ENCODE peak calls at places on chromosomes 6 and 20, in nine cellular contexts. One of them, this sample, is unnamed.

GRCh38 chr6:85516168-85516567 is 66.3 kb downstream of the NT5E start:
- DNase-seq in SK-N-SH: no peak
- DNase-seq in PC-3: peak
- DNase-seq in neural progenitor cell: no peak
- DNase-seq in MM.1S: no peak
- DNase-seq in hepatocyte: no peak
- DNase-seq in GM23248: peak
- DNase-seq in GM23338: no peak
- DNase-seq in HCT116: no peak
- DNase-seq in this sample: no peak

GRCh38 chr6:70651326-70651905 is 16.3 kb upstream of the SMAP1 start:
- DNase-seq in SK-N-SH: no peak
- DNase-seq in PC-3: peak
- DNase-seq in neural progenitor cell: no peak
- DNase-seq in MM.1S: peak
- DNase-seq in hepatocyte: no peak
- DNase-seq in GM23248: no peak
- DNase-seq in GM23338: no peak
- DNase-seq in HCT116: no peak
- DNase-seq in this sample: no peak

GRCh38 chr6:42453027-42453648 is 1.4 kb upstream of the TRERF1 start:
- DNase-seq in SK-N-SH: peak
- DNase-seq in PC-3: peak
- DNase-seq in neural progenitor cell: peak
- DNase-seq in MM.1S: peak
- DNase-seq in hepatocyte: peak
- DNase-seq in GM23248: peak
- DNase-seq in GM23338: peak
- DNase-seq in HCT116: peak
- DNase-seq in this sample: peak

GRCh38 chr6:97626586-97627441 is 343.8 kb upstream of the MMS22L start:
- DNase-seq in SK-N-SH: no peak
- DNase-seq in PC-3: no peak
- DNase-seq in neural progenitor cell: peak
- DNase-seq in MM.1S: no peak
- DNase-seq in hepatocyte: peak
- DNase-seq in GM23248: peak
- DNase-seq in GM23338: peak
- DNase-seq in HCT116: no peak
- DNase-seq in this sample: peak

GRCh38 chr20:48999890-49000870 is 45.9 kb upstream of the CSE1L start:
- DNase-seq in SK-N-SH: no peak
- DNase-seq in PC-3: no peak
- DNase-seq in neural progenitor cell: no peak
- DNase-seq in MM.1S: no peak
- DNase-seq in hepatocyte: no peak
- DNase-seq in GM23248: peak
- DNase-seq in GM23338: no peak
- DNase-seq in HCT116: no peak
- DNase-seq in this sample: no peak

GRCh38 chr6:109130065-109130464 is 34.8 kb downstream of the CEP57L1 start:
- DNase-seq in SK-N-SH: no peak
- DNase-seq in PC-3: no peak
- DNase-seq in neural progenitor cell: no peak
- DNase-seq in MM.1S: no peak
- DNase-seq in hepatocyte: no peak
- DNase-seq in GM23248: no peak
- DNase-seq in GM23338: no peak
- DNase-seq in HCT116: no peak
- DNase-seq in this sample: no peak

GRCh38 chr20:62533591-62534495 is 58.0 kb upstream of the GATA5 start:
- DNase-seq in SK-N-SH: no peak
- DNase-seq in PC-3: no peak
- DNase-seq in neural progenitor cell: no peak
- DNase-seq in MM.1S: no peak
- DNase-seq in hepatocyte: no peak
- DNase-seq in GM23248: no peak
- DNase-seq in GM23338: no peak
- DNase-seq in HCT116: no peak
- DNase-seq in this sample: no peak

GRCh38 chr6:16711551-16712249 is 49.6 kb downstream of the ATXN1 start:
- DNase-seq in SK-N-SH: no peak
- DNase-seq in PC-3: peak
- DNase-seq in neural progenitor cell: no peak
- DNase-seq in MM.1S: no peak
- DNase-seq in hepatocyte: peak
- DNase-seq in GM23248: peak
- DNase-seq in GM23338: no peak
- DNase-seq in HCT116: peak
- DNase-seq in this sample: no peak

GRCh38 chr6:19759117-19759880 is 77.9 kb upstream of the ID4 start:
- DNase-seq in SK-N-SH: no peak
- DNase-seq in PC-3: peak
- DNase-seq in neural progenitor cell: no peak
- DNase-seq in MM.1S: no peak
- DNase-seq in hepatocyte: no peak
- DNase-seq in GM23248: peak
- DNase-seq in GM23338: no peak
- DNase-seq in HCT116: no peak
- DNase-seq in this sample: no peak

GRCh38 chr6:109612268-109612667 is 78.7 kb downstream of the AK9 start:
- DNase-seq in SK-N-SH: no peak
- DNase-seq in PC-3: no peak
- DNase-seq in neural progenitor cell: no peak
- DNase-seq in MM.1S: no peak
- DNase-seq in hepatocyte: no peak
- DNase-seq in GM23248: no peak
- DNase-seq in GM23338: no peak
- DNase-seq in HCT116: no peak
- DNase-seq in this sample: no peak

GRCh38 chr6:133807531-133807930 is 81.4 kb upstream of the TCF21 start:
- DNase-seq in SK-N-SH: no peak
- DNase-seq in PC-3: no peak
- DNase-seq in neural progenitor cell: no peak
- DNase-seq in MM.1S: no peak
- DNase-seq in hepatocyte: no peak
- DNase-seq in GM23248: no peak
- DNase-seq in GM23338: no peak
- DNase-seq in HCT116: no peak
- DNase-seq in this sample: no peak
- H3K4me2 ChIP-seq in SK-N-SH: no peak
- H3K4me2 ChIP-seq in PC-3: no peak
- H3K4me2 ChIP-seq in neural progenitor cell: no peak
- H3K4me2 ChIP-seq in MM.1S: no peak
- H3K4me2 ChIP-seq in hepatocyte: no peak
- H3K4me2 ChIP-seq in GM23248: no peak
- H3K4me2 ChIP-seq in GM23338: no peak
- H3K4me2 ChIP-seq in HCT116: no peak
- H3K4me2 ChIP-seq in this sample: no peak

GRCh38 chr6:130020892-130021483 is 2.6 kb downstream of the L3MBTL3 start:
- DNase-seq in SK-N-SH: peak
- DNase-seq in PC-3: peak
- DNase-seq in neural progenitor cell: peak
- DNase-seq in MM.1S: peak
- DNase-seq in hepatocyte: peak
- DNase-seq in GM23248: peak
- DNase-seq in GM23338: peak
- DNase-seq in HCT116: peak
- DNase-seq in this sample: peak

GRCh38 chr6:130019796-130020105 is 1.4 kb downstream of the L3MBTL3 start:
- DNase-seq in SK-N-SH: peak
- DNase-seq in PC-3: no peak
- DNase-seq in neural progenitor cell: no peak
- DNase-seq in MM.1S: no peak
- DNase-seq in hepatocyte: peak
- DNase-seq in GM23248: no peak
- DNase-seq in GM23338: peak
- DNase-seq in HCT116: no peak
- DNase-seq in this sample: no peak

GRCh38 chr6:130018830-130019795 is 732 bp downstream of the L3MBTL3 start:
- DNase-seq in SK-N-SH: peak
- DNase-seq in PC-3: peak
- DNase-seq in neural progenitor cell: peak
- DNase-seq in MM.1S: peak
- DNase-seq in hepatocyte: peak
- DNase-seq in GM23248: peak
- DNase-seq in GM23338: peak
- DNase-seq in HCT116: no peak
- DNase-seq in this sample: peak

GRCh38 chr6:130018292-130018829 is at the start of gene L3MBTL3:
- DNase-seq in SK-N-SH: peak
- DNase-seq in PC-3: peak
- DNase-seq in neural progenitor cell: peak
- DNase-seq in MM.1S: peak
- DNase-seq in hepatocyte: peak
- DNase-seq in GM23248: peak
- DNase-seq in GM23338: peak
- DNase-seq in HCT116: peak
- DNase-seq in this sample: peak

GRCh38 chr6:130020106-130020851 is 1.9 kb downstream of the L3MBTL3 start:
- DNase-seq in SK-N-SH: peak
- DNase-seq in PC-3: no peak
- DNase-seq in neural progenitor cell: peak
- DNase-seq in MM.1S: no peak
- DNase-seq in hepatocyte: peak
- DNase-seq in GM23248: peak
- DNase-seq in GM23338: peak
- DNase-seq in HCT116: no peak
- DNase-seq in this sample: peak
- TF ChIP-seq EZH2phosphoT487 in SK-N-SH: no peak
- TF ChIP-seq EZH2phosphoT487 in PC-3: no peak
- TF ChIP-seq EZH2phosphoT487 in neural progenitor cell: no peak
- TF ChIP-seq EZH2phosphoT487 in MM.1S: no peak
- TF ChIP-seq EZH2phosphoT487 in hepatocyte: no peak
- TF ChIP-seq EZH2phosphoT487 in GM23248: no peak
- TF ChIP-seq EZH2phosphoT487 in GM23338: no peak
- TF ChIP-seq EZH2phosphoT487 in HCT116: no peak
- TF ChIP-seq EZH2phosphoT487 in this sample: no peak

GRCh38 chr20:18615020-18615652 is 27.3 kb downstream of the DTD1 start:
- DNase-seq in SK-N-SH: no peak
- DNase-seq in PC-3: no peak
- DNase-seq in neural progenitor cell: no peak
- DNase-seq in MM.1S: no peak
- DNase-seq in hepatocyte: no peak
- DNase-seq in GM23248: no peak
- DNase-seq in GM23338: no peak
- DNase-seq in HCT116: no peak
- DNase-seq in this sample: no peak
- H3K4me2 ChIP-seq in SK-N-SH: no peak
- H3K4me2 ChIP-seq in PC-3: no peak
- H3K4me2 ChIP-seq in neural progenitor cell: no peak
- H3K4me2 ChIP-seq in MM.1S: no peak
- H3K4me2 ChIP-seq in hepatocyte: peak
- H3K4me2 ChIP-seq in GM23248: no peak
- H3K4me2 ChIP-seq in GM23338: no peak
- H3K4me2 ChIP-seq in HCT116: no peak
- H3K4me2 ChIP-seq in this sample: no peak

DNA sequence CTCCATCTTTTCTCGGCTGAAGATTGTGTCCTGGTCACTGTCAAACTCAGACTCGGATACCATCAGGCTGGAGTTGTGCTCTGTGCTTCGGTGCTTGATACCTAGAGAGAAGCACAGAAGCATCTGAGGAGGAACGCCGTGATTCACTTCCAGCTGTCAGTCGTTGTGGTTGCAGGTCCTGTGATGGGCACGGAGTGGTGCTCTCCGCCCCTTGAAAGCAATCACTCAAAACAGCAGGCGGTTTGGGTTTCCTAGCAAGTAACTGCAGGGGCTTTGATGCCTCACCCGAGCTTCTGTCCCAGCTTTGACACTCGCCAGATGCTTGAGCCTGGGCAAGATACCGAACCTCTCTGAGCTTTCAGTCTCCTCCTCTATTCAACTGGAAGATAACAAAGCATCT is 52.5 kb downstream of the ALDH5A1 start:
- DNase-seq in SK-N-SH: no peak
- DNase-seq in PC-3: no peak
- DNase-seq in neural progenitor cell: peak
- DNase-seq in MM.1S: no peak
- DNase-seq in hepatocyte: peak
- DNase-seq in GM23248: peak
- DNase-seq in GM23338: peak
- DNase-seq in HCT116: no peak
- DNase-seq in this sample: peak
- TF ChIP-seq EZH2phosphoT487 in SK-N-SH: no peak
- TF ChIP-seq EZH2phosphoT487 in PC-3: no peak
- TF ChIP-seq EZH2phosphoT487 in neural progenitor cell: no peak
- TF ChIP-seq EZH2phosphoT487 in MM.1S: no peak
- TF ChIP-seq EZH2phosphoT487 in hepatocyte: no peak
- TF ChIP-seq EZH2phosphoT487 in GM23248: no peak
- TF ChIP-seq EZH2phosphoT487 in GM23338: no peak
- TF ChIP-seq EZH2phosphoT487 in HCT116: no peak
- TF ChIP-seq EZH2phosphoT487 in this sample: no peak

GRCh38 chr6:156911581-156911980 is 134.4 kb downstream of the ARID1B start:
- DNase-seq in SK-N-SH: no peak
- DNase-seq in PC-3: no peak
- DNase-seq in neural progenitor cell: no peak
- DNase-seq in MM.1S: no peak
- DNase-seq in hepatocyte: no peak
- DNase-seq in GM23248: no peak
- DNase-seq in GM23338: no peak
- DNase-seq in HCT116: no peak
- DNase-seq in this sample: no peak

GRCh38 chr6:156912431-156912830 is 135.3 kb downstream of the ARID1B start:
- DNase-seq in SK-N-SH: peak
- DNase-seq in PC-3: no peak
- DNase-seq in neural progenitor cell: no peak
- DNase-seq in MM.1S: peak
- DNase-seq in hepatocyte: no peak
- DNase-seq in GM23248: no peak
- DNase-seq in GM23338: peak
- DNase-seq in HCT116: no peak
- DNase-seq in this sample: peak

GRCh38 chr6:156909212-156910010 is 132.2 kb downstream of the ARID1B start:
- DNase-seq in SK-N-SH: no peak
- DNase-seq in PC-3: no peak
- DNase-seq in neural progenitor cell: no peak
- DNase-seq in MM.1S: no peak
- DNase-seq in hepatocyte: no peak
- DNase-seq in GM23248: no peak
- DNase-seq in GM23338: no peak
- DNase-seq in HCT116: no peak
- DNase-seq in this sample: no peak

GRCh38 chr6:156910011-156910334 is 132.8 kb downstream of the ARID1B start:
- DNase-seq in SK-N-SH: no peak
- DNase-seq in PC-3: no peak
- DNase-seq in neural progenitor cell: no peak
- DNase-seq in MM.1S: no peak
- DNase-seq in hepatocyte: no peak
- DNase-seq in GM23248: no peak
- DNase-seq in GM23338: no peak
- DNase-seq in HCT116: no peak
- DNase-seq in this sample: no peak

GRCh38 chr6:156910938-156911337 is 133.8 kb downstream of the ARID1B start:
- DNase-seq in SK-N-SH: no peak
- DNase-seq in PC-3: no peak
- DNase-seq in neural progenitor cell: no peak
- DNase-seq in MM.1S: no peak
- DNase-seq in hepatocyte: no peak
- DNase-seq in GM23248: peak
- DNase-seq in GM23338: no peak
- DNase-seq in HCT116: no peak
- DNase-seq in this sample: no peak
- H3K4me2 ChIP-seq in SK-N-SH: no peak
- H3K4me2 ChIP-seq in PC-3: no peak
- H3K4me2 ChIP-seq in neural progenitor cell: no peak
- H3K4me2 ChIP-seq in MM.1S: no peak
- H3K4me2 ChIP-seq in hepatocyte: no peak
- H3K4me2 ChIP-seq in GM23248: no peak
- H3K4me2 ChIP-seq in GM23338: no peak
- H3K4me2 ChIP-seq in HCT116: no peak
- H3K4me2 ChIP-seq in this sample: no peak